ENCODE peak calls at places on chromosomes 5 and 9, in seven cellular contexts. One of them, this sample, is unnamed.
A peak's percentile ranks its signal among the peaks of the same experiment; 100 is the strongest.

GRCh38 chr5:104800440-104801048 is 1238.0 kb upstream of the NUDT12 start:
- DNase-seq in NCI-H2029: no peak
- DNase-seq in pancreas: no peak
- DNase-seq in stimulated activated CD4-positive, alpha-beta T cell treated with anti-CD3 and anti-CD28 coated beads, Interleukin-1b, Interleukin-23, amount 100 ng/mL, for 1 hour: no peak
- DNase-seq in kidney glomerular epithelial cell: no peak
- DNase-seq in activated naive CD4-positive, alpha-beta T cell treated with anti-CD3 and anti-CD28 coated beads, Interleukin-2, amount 50 U/mL, for 16 hours: no peak
- DNase-seq in GM04504: no peak
- DNase-seq in this sample: no peak

GRCh38 chr5:180689071-180689694 is 39.8 kb upstream of the FLT4 start:
- DNase-seq in kidney glomerular epithelial cell: no peak
- DNase-seq in stimulated activated CD4-positive, alpha-beta T cell treated with anti-CD3 and anti-CD28 coated beads, Interleukin-1b, Interleukin-23, amount 100 ng/mL, for 1 hour: no peak
- DNase-seq in pancreas: no peak
- DNase-seq in activated naive CD4-positive, alpha-beta T cell treated with anti-CD3 and anti-CD28 coated beads, Interleukin-2, amount 50 U/mL, for 16 hours: peak; percentile 45
- DNase-seq in NCI-H2029: no peak
- DNase-seq in GM04504: no peak
- DNase-seq in this sample: no peak

GRCh38 chr5:4640793-4641192 is 499.3 kb upstream of the ADAMTS16 start:
- DNase-seq in activated naive CD4-positive, alpha-beta T cell treated with anti-CD3 and anti-CD28 coated beads, Interleukin-2, amount 50 U/mL, for 16 hours: no peak
- DNase-seq in pancreas: no peak
- DNase-seq in stimulated activated CD4-positive, alpha-beta T cell treated with anti-CD3 and anti-CD28 coated beads, Interleukin-1b, Interleukin-23, amount 100 ng/mL, for 1 hour: no peak
- DNase-seq in kidney glomerular epithelial cell: peak; percentile 67
- DNase-seq in GM04504: no peak
- DNase-seq in NCI-H2029: no peak
- DNase-seq in this sample: no peak

GRCh38 chr5:145797336-145797735 is 37.8 kb downstream of the PRELID2 start:
- DNase-seq in stimulated activated CD4-positive, alpha-beta T cell treated with anti-CD3 and anti-CD28 coated beads, Interleukin-1b, Interleukin-23, amount 100 ng/mL, for 1 hour: no peak
- DNase-seq in pancreas: no peak
- DNase-seq in activated naive CD4-positive, alpha-beta T cell treated with anti-CD3 and anti-CD28 coated beads, Interleukin-2, amount 50 U/mL, for 16 hours: no peak
- DNase-seq in NCI-H2029: peak; percentile 64
- DNase-seq in GM04504: no peak
- DNase-seq in kidney glomerular epithelial cell: no peak
- DNase-seq in this sample: no peak

GRCh38 chr9:35909687-35910612 is 660 bp downstream of the SPAAR start:
- DNase-seq in NCI-H2029: no peak
- DNase-seq in activated naive CD4-positive, alpha-beta T cell treated with anti-CD3 and anti-CD28 coated beads, Interleukin-2, amount 50 U/mL, for 16 hours: no peak
- DNase-seq in pancreas: no peak
- DNase-seq in GM04504: no peak
- DNase-seq in stimulated activated CD4-positive, alpha-beta T cell treated with anti-CD3 and anti-CD28 coated beads, Interleukin-1b, Interleukin-23, amount 100 ng/mL, for 1 hour: no peak
- DNase-seq in kidney glomerular epithelial cell: no peak
- DNase-seq in this sample: no peak

GRCh38 chr9:132487351-132487791 is 77.4 kb downstream of the CFAP77 start:
- DNase-seq in stimulated activated CD4-positive, alpha-beta T cell treated with anti-CD3 and anti-CD28 coated beads, Interleukin-1b, Interleukin-23, amount 100 ng/mL, for 1 hour: no peak
- DNase-seq in NCI-H2029: no peak
- DNase-seq in GM04504: no peak
- DNase-seq in activated naive CD4-positive, alpha-beta T cell treated with anti-CD3 and anti-CD28 coated beads, Interleukin-2, amount 50 U/mL, for 16 hours: no peak
- DNase-seq in kidney glomerular epithelial cell: no peak
- DNase-seq in pancreas: no peak
- DNase-seq in this sample: no peak

GRCh38 chr5:13251623-13252367 is 692.7 kb downstream of the DNAH5 start:
- DNase-seq in kidney glomerular epithelial cell: no peak
- DNase-seq in pancreas: no peak
- DNase-seq in stimulated activated CD4-positive, alpha-beta T cell treated with anti-CD3 and anti-CD28 coated beads, Interleukin-1b, Interleukin-23, amount 100 ng/mL, for 1 hour: no peak
- DNase-seq in NCI-H2029: no peak
- DNase-seq in GM04504: no peak
- DNase-seq in activated naive CD4-positive, alpha-beta T cell treated with anti-CD3 and anti-CD28 coated beads, Interleukin-2, amount 50 U/mL, for 16 hours: no peak
- DNase-seq in this sample: no peak

GRCh38 chr9:136146126-136147037 is 27.7 kb upstream of the TMEM250 start:
- DNase-seq in activated naive CD4-positive, alpha-beta T cell treated with anti-CD3 and anti-CD28 coated beads, Interleukin-2, amount 50 U/mL, for 16 hours: no peak
- DNase-seq in kidney glomerular epithelial cell: no peak
- DNase-seq in NCI-H2029: no peak
- DNase-seq in stimulated activated CD4-positive, alpha-beta T cell treated with anti-CD3 and anti-CD28 coated beads, Interleukin-1b, Interleukin-23, amount 100 ng/mL, for 1 hour: no peak
- DNase-seq in pancreas: no peak
- DNase-seq in GM04504: no peak
- DNase-seq in this sample: no peak

GRCh38 chr9:93962041-93962440 is 6.9 kb upstream of the BARX1 start:
- DNase-seq in NCI-H2029: no peak
- DNase-seq in GM04504: no peak
- DNase-seq in activated naive CD4-positive, alpha-beta T cell treated with anti-CD3 and anti-CD28 coated beads, Interleukin-2, amount 50 U/mL, for 16 hours: no peak
- DNase-seq in kidney glomerular epithelial cell: no peak
- DNase-seq in pancreas: no peak
- DNase-seq in stimulated activated CD4-positive, alpha-beta T cell treated with anti-CD3 and anti-CD28 coated beads, Interleukin-1b, Interleukin-23, amount 100 ng/mL, for 1 hour: no peak
- DNase-seq in this sample: no peak

GRCh38 chr5:151016700-151017099 is 3.7 kb upstream of the GPX3 start:
- DNase-seq in GM04504: no peak
- DNase-seq in activated naive CD4-positive, alpha-beta T cell treated with anti-CD3 and anti-CD28 coated beads, Interleukin-2, amount 50 U/mL, for 16 hours: no peak
- DNase-seq in pancreas: no peak
- DNase-seq in kidney glomerular epithelial cell: no peak
- DNase-seq in stimulated activated CD4-positive, alpha-beta T cell treated with anti-CD3 and anti-CD28 coated beads, Interleukin-1b, Interleukin-23, amount 100 ng/mL, for 1 hour: no peak
- DNase-seq in NCI-H2029: no peak
- DNase-seq in this sample: no peak

GRCh38 chr5:143347698-143348344 is 55.7 kb downstream of the NR3C1 start:
- DNase-seq in activated naive CD4-positive, alpha-beta T cell treated with anti-CD3 and anti-CD28 coated beads, Interleukin-2, amount 50 U/mL, for 16 hours: no peak
- DNase-seq in stimulated activated CD4-positive, alpha-beta T cell treated with anti-CD3 and anti-CD28 coated beads, Interleukin-1b, Interleukin-23, amount 100 ng/mL, for 1 hour: no peak
- DNase-seq in NCI-H2029: no peak
- DNase-seq in GM04504: no peak
- DNase-seq in pancreas: no peak
- DNase-seq in kidney glomerular epithelial cell: no peak
- DNase-seq in this sample: no peak

GRCh38 chr9:97594414-97594921 is 38.7 kb downstream of the TSTD2 start:
- DNase-seq in GM04504: no peak
- DNase-seq in stimulated activated CD4-positive, alpha-beta T cell treated with anti-CD3 and anti-CD28 coated beads, Interleukin-1b, Interleukin-23, amount 100 ng/mL, for 1 hour: no peak
- DNase-seq in activated naive CD4-positive, alpha-beta T cell treated with anti-CD3 and anti-CD28 coated beads, Interleukin-2, amount 50 U/mL, for 16 hours: no peak
- DNase-seq in kidney glomerular epithelial cell: no peak
- DNase-seq in pancreas: peak; percentile 47
- DNase-seq in NCI-H2029: peak; percentile 8
- DNase-seq in this sample: no peak

GRCh38 chr5:54090495-54091084 is 219.8 kb downstream of the ARL15 start:
- DNase-seq in activated naive CD4-positive, alpha-beta T cell treated with anti-CD3 and anti-CD28 coated beads, Interleukin-2, amount 50 U/mL, for 16 hours: no peak
- DNase-seq in pancreas: no peak
- DNase-seq in stimulated activated CD4-positive, alpha-beta T cell treated with anti-CD3 and anti-CD28 coated beads, Interleukin-1b, Interleukin-23, amount 100 ng/mL, for 1 hour: no peak
- DNase-seq in NCI-H2029: no peak
- DNase-seq in GM04504: peak; percentile 67
- DNase-seq in kidney glomerular epithelial cell: peak; percentile 3
- DNase-seq in this sample: peak; percentile 81

GRCh38 chr9:99778308-99778707 is 43.4 kb upstream of the NR4A3 start:
- DNase-seq in NCI-H2029: no peak
- DNase-seq in activated naive CD4-positive, alpha-beta T cell treated with anti-CD3 and anti-CD28 coated beads, Interleukin-2, amount 50 U/mL, for 16 hours: no peak
- DNase-seq in GM04504: peak; percentile 55
- DNase-seq in pancreas: no peak
- DNase-seq in stimulated activated CD4-positive, alpha-beta T cell treated with anti-CD3 and anti-CD28 coated beads, Interleukin-1b, Interleukin-23, amount 100 ng/mL, for 1 hour: no peak
- DNase-seq in kidney glomerular epithelial cell: peak; percentile 76
- DNase-seq in this sample: peak; percentile 34

GRCh38 chr9:137201205-137201868 is 796 bp upstream of the TPRN start:
- DNase-seq in GM04504: no peak
- DNase-seq in activated naive CD4-positive, alpha-beta T cell treated with anti-CD3 and anti-CD28 coated beads, Interleukin-2, amount 50 U/mL, for 16 hours: no peak
- DNase-seq in stimulated activated CD4-positive, alpha-beta T cell treated with anti-CD3 and anti-CD28 coated beads, Interleukin-1b, Interleukin-23, amount 100 ng/mL, for 1 hour: no peak
- DNase-seq in pancreas: no peak
- DNase-seq in kidney glomerular epithelial cell: no peak
- DNase-seq in NCI-H2029: no peak
- DNase-seq in this sample: no peak